ENCODE peak calls at places on chromosomes 16 and 17, in ten cellular contexts. D is left cardiac atrium; L is nucleus accumbens; I is NCI-H1694; P is stomach; U is occipital lobe; Q is dorsolateral prefrontal cortex; W is activated T-cell treated with anti-CD3 and anti-CD28 coated beads, Interleukin-2, amount 50 U/mL, for 4 hours; Z is GM12878; C is immature natural killer cell. F is an unnamed sample.

GRCh38 chr17:58219789-58220183 is 731 bp upstream of the MKS1 start:
- DNase-seq in D (no peak), L (no peak), I (no peak), P (no peak), U (no peak), Q (no peak), W (no peak), Z (no peak), C (no peak), F (no peak)

GRCh38 chr16:89325861-89326471 is 108.5 kb downstream of the ZNF778 start:
- DNase-seq in D (peak; percentile 67), L (no peak), I (peak; percentile 19), P (peak; percentile 72), U (peak; percentile 63), Q (peak; percentile 61), W (no peak), Z (no peak), C (no peak), F (no peak)

GRCh38 chr17:40023590-40024292 is 8.5 kb downstream of the CSF3 start:
- DNase-seq in D (peak; percentile 86), L (no peak), I (no peak), P (peak; percentile 81), U (no peak), Q (no peak), W (no peak), Z (no peak), C (no peak), F (no peak)

GRCh38 chr16:80570106-80570478 is 29.3 kb downstream of the DYNLRB2 start:
- DNase-seq in D (no peak), L (no peak), I (no peak), P (no peak), U (no peak), Q (no peak), W (no peak), Z (no peak), C (peak; percentile 3), F (no peak)

GRCh38 chr16:66432429-66432828 is 5.3 kb downstream of the BEAN1 start:
- DNase-seq in D (no peak), L (no peak), I (no peak), P (no peak), U (no peak), Q (no peak), W (no peak), Z (no peak), C (no peak), F (no peak)

GRCh38 chr16:4309833-4310266 is 6.0 kb upstream of the GLIS2 start:
- DNase-seq in D (peak; percentile 63), L (no peak), I (no peak), P (peak; percentile 82), U (no peak), Q (no peak), W (peak; percentile 50), Z (no peak), C (peak; percentile 34), F (no peak)

GRCh38 chr17:3978421-3979275 is 14.4 kb upstream of the ATP2A3 start:
- DNase-seq in D (peak; percentile 75), L (no peak), I (no peak), P (peak; percentile 78), U (no peak), Q (no peak), W (no peak), Z (no peak), C (no peak), F (no peak)

GRCh38 chr16:6428861-6429260 is 903.8 kb upstream of the RBFOX1 start:
- DNase-seq in D (no peak), L (no peak), I (no peak), P (no peak), U (no peak), Q (no peak), W (no peak), Z (no peak), C (no peak), F (no peak)

GRCh38 chr17:27807567-27808470 is 7.5 kb upstream of the NOS2 start:
- DNase-seq in D (no peak), L (no peak), I (no peak), P (peak; percentile 49), U (peak; percentile 33), Q (peak; percentile 28), W (peak; percentile 39), Z (peak; percentile 83), C (peak; percentile 57), F (no peak)

GRCh38 chr17:41308251-41308917 is 725 bp downstream of the KRTAP16-1 start:
- DNase-seq in D (peak; percentile 40), L (no peak), I (peak; percentile 90), P (no peak), U (peak; percentile 48), Q (no peak), W (peak; percentile 40), Z (peak; percentile 40), C (peak; percentile 85), F (no peak)

GRCh38 chr17:63434951-63435571 is 11.0 kb downstream of the CYB561 start:
- DNase-seq in D (peak; percentile 80), L (no peak), I (peak; percentile 49), P (peak; percentile 96), U (peak; percentile 83), Q (peak; percentile 85), W (no peak), Z (no peak), C (peak; percentile 77), F (peak; percentile 67)

GRCh38 chr16:12853972-12854371 is 47.4 kb upstream of the SHISA9 start:
- DNase-seq in D (no peak), L (no peak), I (no peak), P (no peak), U (no peak), Q (no peak), W (no peak), Z (no peak), C (no peak), F (no peak)

GRCh38 chr16:14502256-14502875 is 127.7 kb downstream of the PARN start:
- DNase-seq in D (no peak), L (no peak), I (no peak), P (no peak), U (no peak), Q (no peak), W (no peak), Z (no peak), C (no peak), F (no peak)

GRCh38 chr17:77832180-77832560 is 126.3 kb upstream of the TNRC6C start:
- DNase-seq in D (peak; percentile 8), L (no peak), I (no peak), P (no peak), U (no peak), Q (no peak), W (no peak), Z (no peak), C (no peak), F (no peak)

GRCh38 chr17:39264119-39264518 is 38.4 kb upstream of the STAC2 start:
- DNase-seq in D (peak; percentile 73), L (no peak), I (no peak), P (no peak), U (no peak), Q (no peak), W (no peak), Z (no peak), C (no peak), F (no peak)

GRCh38 chr16:87897563-87898505 is 28.5 kb upstream of the SLC7A5 start:
- DNase-seq in D (no peak), L (no peak), I (no peak), P (no peak), U (no peak), Q (no peak), W (peak; percentile 58), Z (no peak), C (no peak), F (no peak)

GRCh38 chr17:37430051-37430591 is 23.4 kb downstream of the TADA2A start:
- DNase-seq in D (no peak), L (no peak), I (no peak), P (no peak), U (no peak), Q (no peak), W (no peak), Z (no peak), C (no peak), F (no peak)

GRCh38 chr17:1000597-1001490 is 3.9 kb downstream of the TIMM22 start:
- DNase-seq in D (no peak), L (no peak), I (peak; percentile 89), P (peak; percentile 63), U (no peak), Q (no peak), W (no peak), Z (no peak), C (no peak), F (no peak)

GRCh38 chr17:82246365-82247174 is 17.7 kb downstream of the SLC16A3 start:
- DNase-seq in D (no peak), L (no peak), I (no peak), P (peak; percentile 52), U (no peak), Q (no peak), W (no peak), Z (no peak), C (no peak), F (peak; percentile 25)

GRCh38 chr17:74227681-74228080 is 14.3 kb downstream of the TTYH2 start:
- DNase-seq in D (no peak), L (no peak), I (no peak), P (no peak), U (no peak), Q (no peak), W (no peak), Z (no peak), C (no peak), F (no peak)

GRCh38 chr16:10566613-10567012 is 13.8 kb downstream of the EMP2 start:
- DNase-seq in D (no peak), L (no peak), I (no peak), P (no peak), U (no peak), Q (no peak), W (no peak), Z (no peak), C (no peak), F (no peak)

GRCh38 chr17:38864636-38865398 is 5.0 kb upstream of the LASP1 start:
- DNase-seq in D (no peak), L (no peak), I (peak; percentile 49), P (no peak), U (no peak), Q (no peak), W (no peak), Z (no peak), C (no peak), F (no peak)

GRCh38 chr17:58318065-58318481 is 10.5 kb downstream of the TSPOAP1 start:
- DNase-seq in D (peak; percentile 15), L (no peak), I (no peak), P (no peak), U (no peak), Q (no peak), W (no peak), Z (no peak), C (no peak), F (no peak)

GRCh38 chr17:44983563-44983962 is 15.5 kb upstream of the C1QL1 start:
- DNase-seq in D (no peak), L (no peak), I (no peak), P (no peak), U (no peak), Q (no peak), W (no peak), Z (no peak), C (no peak), F (no peak)

GRCh38 chr17:66920965-66921364 is 43.5 kb upstream of the CACNG4 start:
- DNase-seq in D (no peak), L (no peak), I (no peak), P (no peak), U (no peak), Q (no peak), W (no peak), Z (no peak), C (no peak), F (no peak)

GRCh38 chr16:3513892-3514600 is 13.2 kb downstream of the CLUAP1 start:
- DNase-seq in D (no peak), L (no peak), I (no peak), P (no peak), U (no peak), Q (no peak), W (no peak), Z (no peak), C (no peak), F (no peak)

GRCh38 chr16:7644171-7644570 is 311.5 kb downstream of the RBFOX1 start:
- DNase-seq in D (no peak), L (no peak), I (no peak), P (no peak), U (no peak), Q (no peak), W (no peak), Z (no peak), C (no peak), F (no peak)

GRCh38 chr16:28609631-28610594 is at the start of gene SULT1A1:
- DNase-seq in D (peak; percentile 71), L (no peak), I (no peak), P (peak; percentile 92), U (no peak), Q (no peak), W (no peak), Z (no peak), C (no peak), F (no peak)

F was measured in amygdala.